ENCODE peak calls at places on chromosome 9, in six cellular contexts. C, I, D, G, F and X are unnamed samples.

GRCh38 chr9:642014-642413 is 199.5 kb upstream of the DMRT1 start:
- DNase-seq in F (no peak), D (no peak), G (no peak), C (no peak), I (no peak), X (no peak)

GRCh38 chr9:76574171-76574767 is 115.3 kb downstream of the GCNT1 start:
- DNase-seq in G (no peak), F (no peak), C (no peak), I (no peak), D (no peak), X (no peak)

GRCh38 chr9:114497220-114497619 is 8.1 kb downstream of the WHRN start:
- DNase-seq in F (no peak), I (no peak), C (no peak), D (no peak), G (no peak), X (no peak)

GRCh38 chr9:99954841-99955240 is 48.4 kb downstream of the STX17 start:
- DNase-seq in I (no peak), D (no peak), F (no peak), C (no peak), G (no peak), X (no peak)

GRCh38 chr9:31272456-31273295 is 1111.8 kb upstream of the ACO1 start:
- DNase-seq in G (no peak), C (peak; percentile 4), D (no peak), I (no peak), F (no peak), X (no peak)

GRCh38 chr9:78972303-78973002 is 599.3 kb upstream of the TLE4 start:
- DNase-seq in I (no peak), D (no peak), C (peak; percentile 9), G (no peak), F (no peak), X (no peak)

GRCh38 chr9:16154570-16155078 is 601.8 kb downstream of the CCDC171 start:
- DNase-seq in G (no peak), F (no peak), I (peak; percentile 36), C (peak; percentile 78), D (no peak), X (peak; percentile 85)

GRCh38 chr9:87556039-87556438 is 58.4 kb downstream of the DAPK1 start:
- DNase-seq in C (no peak), F (no peak), D (no peak), I (no peak), G (no peak), X (no peak)

GRCh38 chr9:117104972-117105495 is 309.8 kb downstream of the ASTN2 start:
- DNase-seq in G (no peak), C (peak; percentile 90), I (no peak), F (no peak), D (peak; percentile 4), X (no peak)

GRCh38 chr9:97905228-97905627 is 17.1 kb downstream of the TRMO start:
- DNase-seq in F (no peak), D (no peak), G (no peak), C (no peak), I (no peak), X (no peak)

DNA sequence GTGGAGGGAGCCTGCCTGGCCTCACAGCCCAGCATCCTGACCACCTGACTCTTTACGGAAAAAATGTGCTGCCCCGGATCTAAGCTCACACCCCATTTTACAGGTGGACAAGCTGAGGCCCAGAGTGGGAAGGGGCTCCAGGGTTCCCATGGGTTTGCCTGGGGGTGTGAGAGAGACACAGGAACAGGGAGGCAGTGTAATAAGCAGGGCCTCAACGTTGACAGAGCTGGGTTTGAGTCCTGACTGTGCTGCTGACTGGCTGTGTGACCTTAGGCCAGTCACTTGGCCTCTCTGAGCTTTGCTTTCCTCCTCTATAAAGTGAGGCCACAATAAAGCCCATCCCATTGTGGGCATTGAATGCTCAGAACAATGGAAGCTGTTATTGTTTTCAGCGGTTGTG is 73.7 kb downstream of the HMCN2 start:
- DNase-seq in G (no peak), C (no peak), I (no peak), D (no peak), F (no peak), X (no peak)
- H2BK15ac ChIP-seq in G (no peak overlapping the region), C (no peak overlapping the region), I (no peak overlapping the region), D (no peak overlapping the region), F (no peak overlapping the region), X (no peak overlapping the region)

GRCh38 chr9:89755835-89756234 is 151.0 kb downstream of the GADD45G start:
- DNase-seq in G (peak; percentile 77), I (no peak), F (no peak), C (no peak), D (peak; percentile 18), X (no peak)

GRCh38 chr9:89760123-89760522 is 155.3 kb downstream of the GADD45G start:
- DNase-seq in I (no peak), C (no peak), F (no peak), G (no peak), D (no peak), X (no peak)

GRCh38 chr9:89759563-89759962 is 154.8 kb downstream of the GADD45G start:
- DNase-seq in D (no peak), G (no peak), I (no peak), F (no peak), C (no peak), X (no peak)

GRCh38 chr9:89756891-89757537 is 152.2 kb downstream of the GADD45G start:
- DNase-seq in I (no peak), D (no peak), F (no peak), C (no peak), G (peak; percentile 46), X (no peak)

DNA sequence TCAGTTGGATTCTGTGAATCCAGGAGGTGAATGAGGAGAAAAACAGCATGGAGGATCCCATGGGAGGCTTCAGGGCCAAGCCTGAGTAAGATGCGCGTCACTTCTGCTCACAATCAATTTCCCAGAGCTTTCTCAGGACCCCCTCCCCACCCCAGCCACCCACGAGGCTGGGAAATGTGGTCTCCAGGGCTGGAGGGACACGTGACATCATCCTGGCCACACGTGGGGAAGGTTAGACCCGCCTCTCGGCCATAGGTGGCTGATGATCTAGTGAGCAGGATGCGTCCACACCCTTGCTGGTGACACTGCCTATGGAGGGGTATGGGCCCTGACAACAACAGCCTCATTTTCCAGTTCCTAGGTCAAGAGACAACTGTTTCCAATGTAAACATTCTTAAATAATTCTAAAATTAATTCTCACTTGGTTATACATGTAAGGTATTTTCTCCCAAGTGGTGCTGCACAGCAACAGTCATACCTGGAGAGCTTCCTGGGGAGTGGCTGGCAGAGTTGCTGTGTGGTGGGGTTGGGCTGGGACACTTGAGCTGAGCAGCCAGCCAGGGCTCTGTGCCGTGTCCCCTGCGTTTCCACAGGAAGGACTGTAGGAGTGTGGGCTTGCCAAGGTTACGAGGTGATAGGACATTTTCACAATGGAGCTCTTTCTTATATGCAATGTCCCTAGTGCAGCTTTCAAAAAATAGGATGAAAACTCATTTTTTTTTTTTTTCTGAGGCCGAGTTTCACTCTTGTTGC is 153.1 kb downstream of the GADD45G start:
- DNase-seq in F (no peak), G (no peak), D (no peak), I (no peak), C (no peak), X (no peak)
- H2AK5ac ChIP-seq in F (no peak overlapping the region), G (no peak overlapping the region), D (no peak overlapping the region), I (no peak overlapping the region), C (no peak overlapping the region), X (no peak overlapping the region)

GRCh38 chr9:14245901-14246525 is 67.9 kb downstream of the NFIB start:
- DNase-seq in D (peak; percentile 51), F (no peak), I (no peak), G (peak; percentile 49), C (peak; percentile 47), X (no peak)
- H4K8ac ChIP-seq in D (no peak overlapping the region), F (no peak overlapping the region), I (no peak overlapping the region), G (no peak overlapping the region), C (no peak overlapping the region), X (no peak overlapping the region)

GRCh38 chr9:17536027-17536426 is 42.8 kb upstream of the SH3GL2 start:
- DNase-seq in F (no peak), C (no peak), D (no peak), I (no peak), G (no peak), X (no peak)
- H2BK15ac ChIP-seq in F (no peak overlapping the region), C (no peak overlapping the region), D (no peak overlapping the region), I (no peak overlapping the region), G (no peak overlapping the region), X (no peak overlapping the region)

GRCh38 chr9:130209422-130209821 is 37.2 kb downstream of the NCS1 start:
- DNase-seq in C (no peak), I (no peak), D (no peak), F (no peak), G (no peak), X (no peak)
- H2AK5ac ChIP-seq in C (no peak overlapping the region), I (no peak overlapping the region), D (no peak overlapping the region), F (no peak overlapping the region), G (peak overlapping the region; percentile 6), X (no peak overlapping the region)

GRCh38 chr9:33260372-33260771 is 4.1 kb downstream of the BAG1 start:
- DNase-seq in D (no peak), C (no peak), I (no peak), F (no peak), G (no peak), X (no peak)
- H4K8ac ChIP-seq in D (no peak overlapping the region), C (no peak overlapping the region), I (no peak overlapping the region), F (no peak overlapping the region), G (no peak overlapping the region), X (no peak overlapping the region)